ENCODE peak calls at places on chromosomes 5 and 9, in four cellular contexts. Q is IMR-90; I is naive thymus-derived CD8-positive, alpha-beta T cell; G is BE2C. A is an unnamed sample.

GRCh38 chr5:32029291-32029690 is 144.8 kb downstream of the GOLPH3 start:
- DNase-seq in I (no peak), G (no peak), Q (peak; percentile 18), A (no peak)

GRCh38 chr9:73579823-73580222 is 428.2 kb downstream of the ANXA1 start:
- DNase-seq in I (no peak), Q (no peak), G (no peak), A (no peak)

GRCh38 chr9:13719981-13720380 is 440.5 kb upstream of the MPDZ start:
- DNase-seq in G (no peak), Q (peak; percentile 84), I (no peak), A (no peak)

GRCh38 chr9:108776920-108777650 is 78.7 kb downstream of the ACTL7B start:
- DNase-seq in I (no peak), Q (peak; percentile 19), G (no peak), A (no peak)

GRCh38 chr5:124537136-124537919 is 209.1 kb downstream of the ZNF608 start:
- DNase-seq in I (no peak), G (no peak), Q (no peak), A (no peak)

GRCh38 chr5:14142856-14143508 is at the start of gene TRIO:
- DNase-seq in I (peak; percentile 72), G (peak; percentile 95), Q (peak; percentile 91), A (peak; percentile 94)

GRCh38 chr9:110016340-110016739 is 191.6 kb downstream of the C9orf152 start:
- DNase-seq in I (no peak), G (no peak), Q (peak; percentile 91), A (no peak)

GRCh38 chr9:87818308-87818707 is 64.4 kb upstream of the SPATA31E1 start:
- DNase-seq in Q (no peak), G (no peak), I (no peak), A (no peak)

GRCh38 chr5:137696481-137696880 is 39.4 kb downstream of the KLHL3 start:
- DNase-seq in Q (peak; percentile 63), I (no peak), G (no peak), A (no peak)

GRCh38 chr5:96031180-96031579 is 69.5 kb upstream of the ELL2 start:
- DNase-seq in I (no peak), Q (no peak), G (no peak), A (no peak)

GRCh38 chr5:55800924-55801323 is 50.2 kb upstream of the IL31RA start:
- DNase-seq in Q (no peak), I (no peak), G (no peak), A (no peak)

GRCh38 chr9:129185991-129186390 is 7.9 kb upstream of the IER5L start:
- DNase-seq in Q (peak; percentile 17), G (no peak), I (no peak), A (no peak)

GRCh38 chr9:6955251-6955921 is 197.6 kb downstream of the KDM4C start:
- DNase-seq in I (no peak), Q (peak; percentile 77), G (peak; percentile 79), A (no peak)

GRCh38 chr9:94018628-94019027 is 63.5 kb upstream of the BARX1 start:
- DNase-seq in Q (peak; percentile 79), I (no peak), G (no peak), A (peak; percentile 35)

GRCh38 chr5:93585753-93586385 is 2.8 kb downstream of the NR2F1 start:
- DNase-seq in G (no peak), I (no peak), Q (peak; percentile 45), A (no peak)

GRCh38 chr9:108885643-108886348 is 23.7 kb downstream of the ACTL7A start:
- DNase-seq in Q (peak; percentile 84), I (no peak), G (peak; percentile 60), A (no peak)

GRCh38 chr9:125433461-125434001 is 171.9 kb downstream of the GAPVD1 start:
- DNase-seq in Q (no peak), I (no peak), G (no peak), A (no peak)

GRCh38 chr9:101417389-101417788 is 18.2 kb downstream of the ALDOB start:
- DNase-seq in Q (no peak), G (no peak), I (no peak), A (no peak)

GRCh38 chr5:67255881-67256280 is 59.3 kb upstream of the CD180 start:
- DNase-seq in G (no peak), Q (no peak), I (no peak), A (no peak)

GRCh38 chr9:87678650-87679355 is 47.1 kb upstream of the CTSL start:
- DNase-seq in I (no peak), G (peak; percentile 74), Q (peak; percentile 74), A (peak; percentile 72)

GRCh38 chr5:109410389-109411174 is 808 bp upstream of the PJA2 start:
- DNase-seq in G (peak; percentile 50), I (peak; percentile 41), Q (peak; percentile 75), A (peak; percentile 71)

GRCh38 chr5:14935341-14935740 is 63.8 kb upstream of the ANKH start:
- DNase-seq in G (no peak), Q (no peak), I (no peak), A (no peak)

GRCh38 chr5:128815201-128815600 is 150.1 kb upstream of the SLC27A6 start:
- DNase-seq in Q (no peak), G (no peak), I (no peak), A (peak; percentile 12)

GRCh38 chr5:124512236-124512635 is 234.2 kb downstream of the ZNF608 start:
- DNase-seq in I (no peak), Q (peak; percentile 41), G (no peak), A (no peak)

GRCh38 chr9:134913713-134914500 is 3.8 kb downstream of the FCN1 start:
- DNase-seq in I (peak; percentile 16), G (no peak), Q (no peak), A (no peak)

GRCh38 chr5:14105717-14106435 is 37.3 kb upstream of the TRIO start:
- DNase-seq in G (no peak), I (no peak), Q (peak; percentile 95), A (no peak)